ENCODE peak calls at places on chromosome 1, in nine cellular contexts. X is endothelial cell; J is prostate gland; W is progenitor cell of endocrine pancreas; K is Calu3; O is neuronal stem cell; C is kidney; E is G401; S is CD8-positive, alpha-beta memory T cell. L is an unnamed sample.

GRCh38 chr1:160116277-160117147 is 953 bp downstream of the ATP1A2 start:
- DNase-seq in X (no peak), J (no peak), W (no peak), K (no peak), O (no peak), C (no peak), E (peak), S (no peak), L (no peak)

GRCh38 chr1:235417101-235417697 is 50.0 kb downstream of the TBCE start:
- DNase-seq in X (peak), J (peak), W (peak), K (peak), O (peak), C (no peak), E (peak), S (peak), L (peak)

GRCh38 chr1:196393742-196394141 is 214.5 kb downstream of the KCNT2 start:
- DNase-seq in X (no peak), J (no peak), W (no peak), K (no peak), O (no peak), C (no peak), E (no peak), S (no peak), L (no peak)

GRCh38 chr1:162612606-162613400 is 19.5 kb upstream of the DDR2 start:
- DNase-seq in X (no peak), J (no peak), W (no peak), K (no peak), O (no peak), C (peak), E (peak), S (no peak), L (peak)

GRCh38 chr1:79575424-79575823 is 568.9 kb upstream of the ADGRL4 start:
- DNase-seq in X (no peak), J (no peak), W (no peak), K (no peak), O (no peak), C (no peak), E (no peak), S (no peak), L (no peak)

GRCh38 chr1:21329209-21329844 is 39.1 kb upstream of the ECE1 start:
- DNase-seq in X (no peak), J (no peak), W (no peak), K (peak), O (no peak), C (no peak), E (no peak), S (no peak), L (no peak)

GRCh38 chr1:224407546-224408293 is 26.9 kb downstream of the WDR26 start:
- DNase-seq in X (no peak), J (no peak), W (no peak), K (peak), O (no peak), C (no peak), E (no peak), S (no peak), L (no peak)

GRCh38 chr1:167095368-167095767 is 1.5 kb downstream of the STYXL2 start:
- DNase-seq in X (no peak), J (no peak), W (no peak), K (peak), O (no peak), C (no peak), E (peak), S (no peak), L (peak)

GRCh38 chr1:203287109-203287893 is 18.0 kb upstream of the BTG2 start:
- DNase-seq in X (peak), J (no peak), W (no peak), K (no peak), O (no peak), C (peak), E (no peak), S (peak), L (no peak)

GRCh38 chr1:206685749-206686485 is 1.2 kb downstream of the MAPKAPK2 start:
- DNase-seq in X (peak), J (peak), W (peak), K (peak), O (peak), C (peak), E (peak), S (peak), L (no peak)